ENCODE peak calls at places on chromosomes 7 and 10, in six cellular contexts. U is stimulated activated CD8-positive, alpha-beta memory T cell treated with anti-CD3 and anti-CD28 coated beads, Interleukin-4, amount 100 ng/mL, for 24 hours; X is NCI-H460; F is AG20443; O is endodermal cell; A is Calu3. Z is an unnamed sample.

GRCh38 chr7:95066736-95067530 is 159.5 kb downstream of the PPP1R9A start:
- DNase-seq in U (no peak), X (no peak), F (no peak), O (no peak), A (no peak), Z (no peak)

GRCh38 chr7:146731185-146731584 is 614.6 kb downstream of the CNTNAP2 start:
- DNase-seq in U (no peak), X (no peak), F (no peak), O (no peak), A (no peak), Z (no peak)

GRCh38 chr10:75575940-75576339 is 144.5 kb downstream of the LRMDA start:
- DNase-seq in U (no peak), X (no peak), F (no peak), O (no peak), A (no peak), Z (no peak)

GRCh38 chr10:132942740-132943554 is 577 bp upstream of the CFAP46 start:
- DNase-seq in U (no peak), X (no peak), F (no peak), O (no peak), A (no peak), Z (no peak)

GRCh38 chr7:83486536-83486935 is 162.4 kb downstream of the SEMA3E start:
- DNase-seq in U (no peak), X (no peak), F (no peak), O (no peak), A (no peak), Z (no peak)

GRCh38 chr7:131302876-131303707 is 24.6 kb upstream of the MKLN1 start:
- DNase-seq in U (no peak), X (peak), F (peak), O (peak), A (peak), Z (no peak)

GRCh38 chr10:71968553-71969474 is 4.6 kb downstream of the CHST3 start:
- DNase-seq in U (no peak), X (no peak), F (peak), O (no peak), A (peak), Z (no peak)

GRCh38 chr10:71751515-71752224 is 21.6 kb downstream of the VSIR start:
- DNase-seq in U (no peak), X (no peak), F (no peak), O (no peak), A (no peak), Z (no peak)

GRCh38 chr7:91941450-91941849 is 788 bp downstream of the AKAP9 start:
- DNase-seq in U (no peak), X (peak), F (peak), O (peak), A (no peak), Z (no peak)

GRCh38 chr7:121924273-121925184 is 51.6 kb downstream of the PTPRZ1 start:
- DNase-seq in U (no peak), X (no peak), F (no peak), O (no peak), A (no peak), Z (no peak)

GRCh38 chr10:83881647-83882046 is 257.7 kb upstream of the GHITM start:
- DNase-seq in U (no peak), X (no peak), F (no peak), O (no peak), A (no peak), Z (no peak)

GRCh38 chr7:29141981-29142380 is 4.4 kb downstream of the CPVL start:
- DNase-seq in U (no peak), X (no peak), F (no peak), O (no peak), A (no peak), Z (no peak)

GRCh38 chr7:136086712-136087111 is 109.6 kb upstream of the MTPN start:
- DNase-seq in U (no peak), X (peak), F (peak), O (peak), A (peak), Z (no peak)

GRCh38 chr7:41830271-41830670 is 127.4 kb upstream of the INHBA start:
- DNase-seq in U (no peak), X (no peak), F (no peak), O (no peak), A (no peak), Z (no peak)

GRCh38 chr7:19619122-19619521 is 89.7 kb downstream of the POLR1F start:
- DNase-seq in U (no peak), X (no peak), F (no peak), O (no peak), A (no peak), Z (no peak)

GRCh38 chr7:112420236-112420945 is 29.9 kb upstream of the IFRD1 start:
- DNase-seq in U (no peak), X (no peak), F (peak), O (no peak), A (no peak), Z (no peak)

GRCh38 chr10:3248526-3249255 is 76.1 kb upstream of the PITRM1 start:
- DNase-seq in U (no peak), X (peak), F (peak), O (no peak), A (peak), Z (no peak)

GRCh38 chr7:151689196-151689971 is 169.7 kb upstream of the RHEB start:
- DNase-seq in U (no peak), X (no peak), F (no peak), O (no peak), A (peak), Z (no peak)

GRCh38 chr10:132556994-132557441 is 19.4 kb downstream of the INPP5A start:
- DNase-seq in U (no peak), X (no peak), F (no peak), O (no peak), A (no peak), Z (no peak)

GRCh38 chr10:44660271-44660670 is 250.9 kb upstream of the TMEM72 start:
- DNase-seq in U (no peak), X (no peak), F (peak), O (no peak), A (no peak), Z (no peak)

GRCh38 chr10:74300651-74301050 is 149.6 kb downstream of the ADK start:
- DNase-seq in U (no peak), X (no peak), F (no peak), O (no peak), A (no peak), Z (no peak)

GRCh38 chr7:44308741-44309270 is 16.6 kb downstream of the CAMK2B start:
- DNase-seq in U (no peak), X (no peak), F (peak), O (no peak), A (no peak), Z (no peak)

GRCh38 chr10:89643431-89643811 is 1.6 kb downstream of the PANK1 start:
- DNase-seq in U (no peak), X (no peak), F (no peak), O (no peak), A (no peak), Z (no peak)

GRCh38 chr7:108097703-108098102 is 32.5 kb downstream of the LAMB4 start:
- DNase-seq in U (no peak), X (peak), F (no peak), O (no peak), A (peak), Z (no peak)

GRCh38 chr7:68420342-68420750 is 1177.9 kb upstream of the AUTS2 start:
- DNase-seq in U (no peak), X (no peak), F (no peak), O (no peak), A (no peak), Z (no peak)

GRCh38 chr7:129605960-129606644 is 5.4 kb upstream of the NRF1 start:
- DNase-seq in U (no peak), X (no peak), F (no peak), O (no peak), A (no peak), Z (no peak)

GRCh38 chr7:36203081-36203775 is 50.2 kb downstream of the EEPD1 start:
- DNase-seq in U (no peak), X (no peak), F (no peak), O (peak), A (no peak), Z (no peak)

Z was measured in GM12891.